ENCODE peak calls at places on chromosomes 3 and 15, in nine cellular contexts. One of them, this sample, is unnamed.

GRCh38 chr3:138082085-138082991 is 33.1 kb downstream of the DZIP1L start:
- DNase-seq in right cardiac atrium: no peak
- DNase-seq in spleen: no peak
- DNase-seq in pancreas: no peak
- DNase-seq in A549: peak; percentile 70
- DNase-seq in endodermal cell: no peak
- DNase-seq in cardiac muscle cell: peak; percentile 97
- DNase-seq in K562: no peak
- DNase-seq in SK-N-SH: no peak
- DNase-seq in this sample: no peak

GRCh38 chr3:33543600-33543999 is 103.4 kb upstream of the UBP1 start:
- DNase-seq in right cardiac atrium: no peak
- DNase-seq in spleen: no peak
- DNase-seq in pancreas: no peak
- DNase-seq in A549: no peak
- DNase-seq in endodermal cell: no peak
- DNase-seq in cardiac muscle cell: no peak
- DNase-seq in K562: no peak
- DNase-seq in SK-N-SH: no peak
- DNase-seq in this sample: no peak

GRCh38 chr3:140207541-140207940 is 272.6 kb downstream of the CLSTN2 start:
- DNase-seq in right cardiac atrium: no peak
- DNase-seq in spleen: no peak
- DNase-seq in pancreas: no peak
- DNase-seq in A549: no peak
- DNase-seq in endodermal cell: no peak
- DNase-seq in cardiac muscle cell: no peak
- DNase-seq in K562: no peak
- DNase-seq in SK-N-SH: no peak
- DNase-seq in this sample: no peak

GRCh38 chr3:18071833-18072232 is 329.4 kb upstream of the TBC1D5 start:
- DNase-seq in right cardiac atrium: no peak
- DNase-seq in spleen: no peak
- DNase-seq in pancreas: no peak
- DNase-seq in A549: no peak
- DNase-seq in endodermal cell: no peak
- DNase-seq in cardiac muscle cell: no peak
- DNase-seq in K562: no peak
- DNase-seq in SK-N-SH: no peak
- DNase-seq in this sample: no peak

GRCh38 chr3:25288416-25288815 is 139.6 kb upstream of the RARB start:
- DNase-seq in right cardiac atrium: no peak
- DNase-seq in spleen: no peak
- DNase-seq in pancreas: no peak
- DNase-seq in A549: no peak
- DNase-seq in endodermal cell: no peak
- DNase-seq in cardiac muscle cell: no peak
- DNase-seq in K562: no peak
- DNase-seq in SK-N-SH: no peak
- DNase-seq in this sample: no peak

GRCh38 chr15:20352241-20353200 is 189.1 kb downstream of the GOLGA6L6 start:
- DNase-seq in right cardiac atrium: no peak
- DNase-seq in spleen: peak; percentile 83
- DNase-seq in pancreas: no peak
- DNase-seq in A549: no peak
- DNase-seq in endodermal cell: no peak
- DNase-seq in cardiac muscle cell: no peak
- DNase-seq in K562: no peak
- DNase-seq in SK-N-SH: no peak
- DNase-seq in this sample: no peak

GRCh38 chr3:129305592-129306091 is 27.0 kb downstream of the HMCES start:
- DNase-seq in right cardiac atrium: peak; percentile 91
- DNase-seq in spleen: peak; percentile 85
- DNase-seq in pancreas: peak; percentile 82
- DNase-seq in A549: no peak
- DNase-seq in endodermal cell: peak; percentile 99
- DNase-seq in cardiac muscle cell: peak; percentile 95
- DNase-seq in K562: peak; percentile 91
- DNase-seq in SK-N-SH: no peak
- DNase-seq in this sample: no peak

GRCh38 chr15:29825205-29825604 is 2.9 kb upstream of the TJP1 start:
- DNase-seq in right cardiac atrium: no peak
- DNase-seq in spleen: no peak
- DNase-seq in pancreas: no peak
- DNase-seq in A549: no peak
- DNase-seq in endodermal cell: no peak
- DNase-seq in cardiac muscle cell: peak; percentile 35
- DNase-seq in K562: no peak
- DNase-seq in SK-N-SH: no peak
- DNase-seq in this sample: no peak

GRCh38 chr3:111851511-111851954 is 7.5 kb upstream of the PHLDB2 start:
- DNase-seq in right cardiac atrium: no peak
- DNase-seq in spleen: no peak
- DNase-seq in pancreas: no peak
- DNase-seq in A549: no peak
- DNase-seq in endodermal cell: peak; percentile 44
- DNase-seq in cardiac muscle cell: peak; percentile 87
- DNase-seq in K562: no peak
- DNase-seq in SK-N-SH: no peak
- DNase-seq in this sample: no peak

GRCh38 chr3:39343076-39343717 is 13.7 kb downstream of the CCR8 start:
- DNase-seq in right cardiac atrium: no peak
- DNase-seq in spleen: no peak
- DNase-seq in pancreas: no peak
- DNase-seq in A549: no peak
- DNase-seq in endodermal cell: no peak
- DNase-seq in cardiac muscle cell: no peak
- DNase-seq in K562: no peak
- DNase-seq in SK-N-SH: no peak
- DNase-seq in this sample: no peak

GRCh38 chr3:31187380-31187779 is 292.9 kb upstream of the GADL1 start:
- DNase-seq in right cardiac atrium: no peak
- DNase-seq in spleen: no peak
- DNase-seq in pancreas: no peak
- DNase-seq in A549: no peak
- DNase-seq in endodermal cell: no peak
- DNase-seq in cardiac muscle cell: no peak
- DNase-seq in K562: no peak
- DNase-seq in SK-N-SH: no peak
- DNase-seq in this sample: no peak

GRCh38 chr15:52066842-52067544 is 45.6 kb downstream of the BCL2L10 start:
- DNase-seq in right cardiac atrium: no peak
- DNase-seq in spleen: no peak
- DNase-seq in pancreas: no peak
- DNase-seq in A549: no peak
- DNase-seq in endodermal cell: no peak
- DNase-seq in cardiac muscle cell: no peak
- DNase-seq in K562: no peak
- DNase-seq in SK-N-SH: no peak
- DNase-seq in this sample: no peak

GRCh38 chr3:152595975-152596832 is 238.7 kb upstream of the P2RY1 start:
- DNase-seq in right cardiac atrium: peak; percentile 17
- DNase-seq in spleen: no peak
- DNase-seq in pancreas: peak; percentile 18
- DNase-seq in A549: no peak
- DNase-seq in endodermal cell: no peak
- DNase-seq in cardiac muscle cell: peak; percentile 90
- DNase-seq in K562: peak; percentile 81
- DNase-seq in SK-N-SH: no peak
- DNase-seq in this sample: no peak

GRCh38 chr15:77497108-77497737 is 76.5 kb downstream of the HMG20A start:
- DNase-seq in right cardiac atrium: peak; percentile 83
- DNase-seq in spleen: peak; percentile 75
- DNase-seq in pancreas: peak; percentile 78
- DNase-seq in A549: no peak
- DNase-seq in endodermal cell: peak; percentile 73
- DNase-seq in cardiac muscle cell: peak; percentile 67
- DNase-seq in K562: no peak
- DNase-seq in SK-N-SH: peak; percentile 66
- DNase-seq in this sample: no peak

GRCh38 chr15:77497942-77498361 is 77.3 kb downstream of the HMG20A start:
- DNase-seq in right cardiac atrium: no peak
- DNase-seq in spleen: no peak
- DNase-seq in pancreas: no peak
- DNase-seq in A549: no peak
- DNase-seq in endodermal cell: no peak
- DNase-seq in cardiac muscle cell: peak; percentile 31
- DNase-seq in K562: no peak
- DNase-seq in SK-N-SH: peak; percentile 43
- DNase-seq in this sample: no peak

GRCh38 chr15:77500986-77501385 is 80.3 kb downstream of the HMG20A start:
- DNase-seq in right cardiac atrium: no peak
- DNase-seq in spleen: no peak
- DNase-seq in pancreas: no peak
- DNase-seq in A549: peak; percentile 21
- DNase-seq in endodermal cell: no peak
- DNase-seq in cardiac muscle cell: peak; percentile 53
- DNase-seq in K562: no peak
- DNase-seq in SK-N-SH: no peak
- DNase-seq in this sample: no peak

GRCh38 chr15:77496710-77497107 is 76.0 kb downstream of the HMG20A start:
- DNase-seq in right cardiac atrium: peak; percentile 89
- DNase-seq in spleen: peak; percentile 92
- DNase-seq in pancreas: peak; percentile 58
- DNase-seq in A549: peak; percentile 75
- DNase-seq in endodermal cell: peak; percentile 96
- DNase-seq in cardiac muscle cell: peak; percentile 99
- DNase-seq in K562: peak; percentile 79
- DNase-seq in SK-N-SH: peak; percentile 81
- DNase-seq in this sample: peak; percentile 31

DNA sequence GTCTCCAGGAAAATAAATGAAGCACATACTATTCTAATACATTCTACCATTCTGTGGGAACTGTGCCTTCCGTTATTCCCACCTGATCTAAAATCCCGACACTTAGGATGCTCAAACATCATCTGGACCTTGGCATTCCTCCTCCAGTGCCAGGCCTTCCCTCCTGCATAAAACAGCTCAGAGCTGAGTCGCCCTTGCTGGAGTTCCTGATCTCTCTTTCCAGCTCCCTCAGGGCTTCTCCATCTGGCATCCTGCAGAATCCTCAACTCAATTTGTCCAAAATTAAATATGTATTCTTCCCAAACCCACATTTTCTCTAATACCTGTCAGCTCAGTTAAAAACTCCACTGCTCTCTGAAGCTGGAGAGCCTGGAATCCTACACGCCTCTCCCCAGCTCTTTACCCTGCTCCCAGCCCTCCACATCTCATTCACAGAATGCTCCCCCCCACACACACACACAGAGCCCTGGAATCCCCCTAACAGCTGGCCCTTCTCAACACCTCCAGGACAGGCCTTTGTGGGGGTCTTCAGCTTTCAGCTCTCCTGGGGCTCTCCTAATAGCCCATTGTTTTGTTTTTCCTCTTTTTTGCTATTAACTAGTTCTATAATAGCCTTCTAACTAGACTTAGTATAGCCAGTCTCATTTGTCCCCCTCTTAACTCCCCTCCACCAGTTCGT is 78.5 kb downstream of the HMG20A start:
- DNase-seq in right cardiac atrium: no peak
- DNase-seq in spleen: no peak
- DNase-seq in pancreas: no peak
- DNase-seq in A549: no peak
- DNase-seq in endodermal cell: no peak
- DNase-seq in cardiac muscle cell: no peak
- DNase-seq in K562: no peak
- DNase-seq in SK-N-SH: peak; percentile 36
- DNase-seq in this sample: no peak
- H3K4me1 ChIP-seq in right cardiac atrium: peaks cover 23% of the 10 kb centered on the region
- H3K4me1 ChIP-seq in spleen: peaks cover 55% of the 10 kb centered on the region
- H3K4me1 ChIP-seq in pancreas: peaks cover 27% of the 10 kb centered on the region
- H3K4me1 ChIP-seq in A549: peaks cover 11% of the 10 kb centered on the region
- H3K4me1 ChIP-seq in endodermal cell: peaks cover 14% of the 10 kb centered on the region
- H3K4me1 ChIP-seq in cardiac muscle cell: peaks cover 28% of the 10 kb centered on the region
- H3K4me1 ChIP-seq in K562: no peaks in the 10 kb centered on the region
- H3K4me1 ChIP-seq in SK-N-SH: peaks cover 40% of the 10 kb centered on the region
- H3K4me1 ChIP-seq in this sample: no peaks in the 10 kb centered on the region

DNA sequence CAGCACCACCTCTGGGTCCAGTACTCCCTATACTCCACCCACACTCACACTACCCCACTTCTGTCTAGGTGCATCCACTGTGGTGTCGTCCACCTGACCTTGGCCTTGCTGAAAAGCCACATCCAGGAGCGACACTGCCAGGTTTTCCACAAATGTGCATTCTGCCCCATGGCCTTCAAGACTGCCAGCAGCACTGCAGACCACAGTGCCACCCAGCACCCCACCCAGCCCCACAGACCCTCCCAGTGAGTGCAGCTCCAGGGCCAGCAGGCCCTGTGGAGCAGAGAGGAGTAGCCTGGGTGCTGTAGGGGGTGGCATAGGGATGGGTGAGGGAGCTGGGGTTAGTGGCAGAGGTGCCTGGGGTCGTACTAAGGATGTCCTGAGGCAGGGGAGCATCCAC is 19.4 kb upstream of the ALPK3 start:
- DNase-seq in right cardiac atrium: no peak
- DNase-seq in spleen: no peak
- DNase-seq in pancreas: no peak
- DNase-seq in A549: no peak
- DNase-seq in endodermal cell: no peak
- DNase-seq in cardiac muscle cell: no peak
- DNase-seq in K562: no peak
- DNase-seq in SK-N-SH: no peak
- DNase-seq in this sample: no peak
- H3K4me3 ChIP-seq in right cardiac atrium: no peak overlapping the region
- H3K4me3 ChIP-seq in spleen: no peak overlapping the region
- H3K4me3 ChIP-seq in pancreas: no peak overlapping the region
- H3K4me3 ChIP-seq in A549: no peak overlapping the region
- H3K4me3 ChIP-seq in endodermal cell: no peak overlapping the region
- H3K4me3 ChIP-seq in cardiac muscle cell: no peak overlapping the region
- H3K4me3 ChIP-seq in K562: no peak overlapping the region
- H3K4me3 ChIP-seq in SK-N-SH: no peak overlapping the region
- H3K4me3 ChIP-seq in this sample: no peak overlapping the region

DNA sequence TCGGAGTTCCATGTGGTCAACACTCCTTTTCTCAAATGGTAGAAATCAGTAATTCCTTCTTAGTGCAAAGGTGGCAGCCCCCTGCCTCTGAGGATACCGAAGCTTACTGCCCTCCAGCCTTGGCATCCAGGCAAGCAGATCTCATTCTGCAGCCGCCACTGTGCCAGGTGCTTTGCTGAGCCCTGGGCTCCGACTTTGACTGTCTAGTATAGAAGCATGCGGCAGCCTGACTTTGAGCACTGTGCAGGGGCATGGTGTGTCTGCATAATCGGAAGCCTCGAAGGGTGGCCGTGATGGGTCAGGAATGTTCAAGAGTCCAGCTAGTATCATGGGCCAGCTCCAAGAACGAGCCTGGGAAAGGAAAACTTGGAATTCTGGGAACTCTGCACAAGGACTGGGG is 39.7 kb downstream of the ABTB1 start:
- DNase-seq in right cardiac atrium: peak; percentile 15
- DNase-seq in spleen: peak; percentile 49
- DNase-seq in pancreas: no peak
- DNase-seq in A549: no peak
- DNase-seq in endodermal cell: no peak
- DNase-seq in cardiac muscle cell: no peak
- DNase-seq in K562: no peak
- DNase-seq in SK-N-SH: no peak
- DNase-seq in this sample: no peak
- H3K27ac ChIP-seq in right cardiac atrium: peak overlapping the region; percentile 90
- H3K27ac ChIP-seq in spleen: peak overlapping the region; percentile 78
- H3K27ac ChIP-seq in pancreas: no peak overlapping the region
- H3K27ac ChIP-seq in A549: no peak overlapping the region
- H3K27ac ChIP-seq in endodermal cell: no peak overlapping the region
- H3K27ac ChIP-seq in cardiac muscle cell: no peak overlapping the region
- H3K27ac ChIP-seq in K562: no peak overlapping the region
- H3K27ac ChIP-seq in SK-N-SH: no peak overlapping the region
- H3K27ac ChIP-seq in this sample: no peak overlapping the region

GRCh38 chr15:78263907-78264303 is 457 bp upstream of the DNAJA4 start:
- DNase-seq in right cardiac atrium: peak; percentile 32
- DNase-seq in spleen: no peak
- DNase-seq in pancreas: no peak
- DNase-seq in A549: no peak
- DNase-seq in endodermal cell: no peak
- DNase-seq in cardiac muscle cell: no peak
- DNase-seq in K562: no peak
- DNase-seq in SK-N-SH: no peak
- DNase-seq in this sample: no peak
- H3K4me1 ChIP-seq in right cardiac atrium: peaks cover 3% of the 10 kb centered on the region
- H3K4me1 ChIP-seq in spleen: peaks cover 30% of the 10 kb centered on the region
- H3K4me1 ChIP-seq in pancreas: no peaks in the 10 kb centered on the region
- H3K4me1 ChIP-seq in A549: no peaks in the 10 kb centered on the region
- H3K4me1 ChIP-seq in endodermal cell: no peaks in the 10 kb centered on the region
- H3K4me1 ChIP-seq in cardiac muscle cell: peaks cover 19% of the 10 kb centered on the region
- H3K4me1 ChIP-seq in K562: peaks cover 16% of the 10 kb centered on the region
- H3K4me1 ChIP-seq in SK-N-SH: no peaks in the 10 kb centered on the region
- H3K4me1 ChIP-seq in this sample: no peaks in the 10 kb centered on the region

This sample was measured in effector memory CD4-positive, alpha-beta T cell.